ENCODE peak calls at places on chromosome 15, in six cellular contexts. J, Q, F, D, X and T are unnamed samples.

GRCh38 chr15:96330064-96330449 is 443 bp upstream of the NR2F2 start:
- DNase-seq in J (no peak), F (peak), X (peak), D (peak), Q (no peak), T (peak)

GRCh38 chr15:95988574-95988887 is 342.0 kb upstream of the NR2F2 start:
- DNase-seq in D (no peak), X (peak), Q (no peak), F (peak), J (no peak), T (no peak)

GRCh38 chr15:29344474-29344873 is 74.9 kb upstream of the NSMCE3 start:
- DNase-seq in D (no peak), X (no peak), F (no peak), J (no peak), Q (no peak), T (no peak)

GRCh38 chr15:29425864-29426263 is 156.2 kb upstream of the NSMCE3 start:
- DNase-seq in F (no peak), X (no peak), D (no peak), Q (no peak), J (no peak), T (no peak)

GRCh38 chr15:51114437-51115119 is 19.9 kb upstream of the TNFAIP8L3 start:
- DNase-seq in J (no peak), D (no peak), Q (no peak), F (peak), X (no peak), T (no peak)

GRCh38 chr15:38541046-38541445 is 23.6 kb downstream of the RASGRP1 start:
- DNase-seq in D (no peak), X (no peak), Q (no peak), F (no peak), J (no peak), T (no peak)

GRCh38 chr15:26974120-26974780 is 3.3 kb downstream of the GABRG3 start:
- DNase-seq in Q (peak), F (peak), D (peak), X (no peak), J (no peak), T (no peak)

GRCh38 chr15:42737529-42738328 is 801 bp upstream of the CDAN1 start:
- DNase-seq in F (peak), X (no peak), D (peak), Q (no peak), J (no peak), T (no peak)

GRCh38 chr15:94080416-94080815 is 150.9 kb upstream of the MCTP2 start:
- DNase-seq in X (no peak), F (peak), Q (no peak), D (no peak), J (no peak), T (peak)

GRCh38 chr15:57302640-57303257 is 73.6 kb upstream of the CGNL1 start:
- DNase-seq in F (no peak), X (no peak), Q (no peak), J (no peak), D (no peak), T (no peak)

GRCh38 chr15:56496635-56497034 is 31.7 kb upstream of the MNS1 start:
- DNase-seq in F (peak), J (no peak), X (no peak), D (peak), Q (peak), T (no peak)